ENCODE peak calls at places on chromosomes 16 and 17, in four cellular contexts. V is thoracic aorta, Y is Peyer's patch, S is fibroblast of pulmonary artery. I is an unnamed sample.

GRCh38 chr17:36463916-36464764 is 22.3 kb upstream of the ZNHIT3 start:
- DNase-seq in V (no peak), Y (no peak), S (peak), I (peak)

GRCh38 chr16:58031016-58031800 is 5.7 kb downstream of the MMP15 start:
- DNase-seq in V (no peak), Y (no peak), S (no peak), I (no peak)

GRCh38 chr17:63998721-63999679 is 849 bp downstream of the PRR29 start:
- DNase-seq in V (no peak), Y (no peak), S (no peak), I (no peak)

GRCh38 chr17:8122923-8123694 is 797 bp downstream of the HES7 start:
- DNase-seq in V (no peak), Y (no peak), S (no peak), I (peak)

GRCh38 chr16:72508196-72508595 is 336.2 kb upstream of the PMFBP1 start:
- DNase-seq in V (no peak), Y (no peak), S (peak), I (no peak)

GRCh38 chr17:20008242-20009051 is 712 bp upstream of the SPECC1 start:
- DNase-seq in V (no peak), Y (peak), S (peak), I (peak)

GRCh38 chr17:59366040-59366757 is 34.7 kb downstream of the YPEL2 start:
- DNase-seq in V (no peak), Y (no peak), S (no peak), I (peak)

GRCh38 chr17:73827627-73828241 is 183.5 kb upstream of the SDK2 start:
- DNase-seq in V (no peak), Y (no peak), S (peak), I (no peak)

GRCh38 chr17:78143214-78144145 is 2.7 kb upstream of the C17orf99 start:
- DNase-seq in V (no peak), Y (no peak), S (no peak), I (no peak)

GRCh38 chr16:4309102-4309832 is 6.6 kb upstream of the GLIS2 start:
- DNase-seq in V (no peak), Y (no peak), S (no peak), I (no peak)

GRCh38 chr17:35988164-35988563 is 1.6 kb upstream of the CCL14 start:
- DNase-seq in V (no peak), Y (no peak), S (no peak), I (no peak)

GRCh38 chr16:10332775-10333174 is 53.1 kb upstream of the ATF7IP2 start:
- DNase-seq in V (no peak), Y (no peak), S (no peak), I (no peak)

GRCh38 chr17:39923836-39924690 is 3.3 kb downstream of the ORMDL3 start:
- DNase-seq in V (no peak), Y (no peak), S (peak), I (peak)

GRCh38 chr17:80106176-80106575 is 4.8 kb downstream of the GAA start:
- DNase-seq in V (no peak), Y (no peak), S (no peak), I (no peak)

GRCh38 chr17:76513306-76513692 is 12.1 kb upstream of the RHBDF2 start:
- DNase-seq in V (no peak), Y (no peak), S (no peak), I (no peak)

GRCh38 chr17:34827008-34827407 is 134.3 kb downstream of the CCT6B start:
- DNase-seq in V (no peak), Y (no peak), S (no peak), I (no peak)

GRCh38 chr16:10622036-10622921 is 41.9 kb upstream of the EMP2 start:
- DNase-seq in V (no peak), Y (no peak), S (no peak), I (no peak)

GRCh38 chr17:81448442-81448841 is 53.2 kb downstream of the BAHCC1 start:
- DNase-seq in V (no peak), Y (no peak), S (no peak), I (no peak)

GRCh38 chr17:1577186-1577585 is 14.6 kb upstream of the PITPNA start:
- DNase-seq in V (peak), Y (peak), S (peak), I (no peak)

GRCh38 chr17:39676198-39676819 is 8.1 kb downstream of the PNMT start:
- DNase-seq in V (peak), Y (peak), S (no peak), I (no peak)

GRCh38 chr16:79334127-79334526 is 266.4 kb downstream of the MAF start:
- DNase-seq in V (no peak), Y (no peak), S (no peak), I (peak)
- TF ChIP-seq CTCF in V (no peak), Y (no peak), S (no peak), I (peak)

GRCh38 chr16:8934601-8935000 is 29.1 kb downstream of the USP7 start:
- DNase-seq in V (no peak), Y (no peak), S (no peak), I (no peak)

GRCh38 chr16:8931864-8932263 is 31.8 kb downstream of the USP7 start:
- DNase-seq in V (no peak), Y (peak), S (peak), I (peak)

GRCh38 chr16:8935989-8936388 is 27.7 kb downstream of the USP7 start:
- DNase-seq in V (no peak), Y (peak), S (no peak), I (no peak)

GRCh38 chr16:8937803-8938202 is 25.9 kb downstream of the USP7 start:
- DNase-seq in V (no peak), Y (no peak), S (no peak), I (no peak)

DNA sequence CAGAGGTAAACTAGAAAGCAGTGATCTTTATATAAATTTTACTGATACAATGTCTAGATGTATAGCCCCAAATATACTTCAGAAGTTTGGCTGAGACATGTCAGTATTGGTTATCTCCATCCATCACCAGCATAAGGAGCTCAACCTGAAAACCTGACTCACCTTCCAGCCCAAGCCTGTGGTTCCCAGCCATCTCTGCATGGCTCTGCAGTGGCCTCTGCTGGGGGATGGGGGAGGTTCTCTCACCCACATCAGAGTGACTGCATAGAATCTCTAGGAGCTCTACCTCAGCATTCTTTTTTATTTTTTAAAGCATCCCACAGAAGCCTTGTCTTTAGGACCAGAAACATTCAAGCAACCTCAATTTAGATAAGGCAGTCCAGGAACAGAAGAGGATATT is 27.3 kb downstream of the USP7 start:
- DNase-seq in V (no peak), Y (peak), S (no peak), I (peak)
- TF ChIP-seq CTCF in V (no peak), Y (no peak), S (peak), I (peak)

DNA sequence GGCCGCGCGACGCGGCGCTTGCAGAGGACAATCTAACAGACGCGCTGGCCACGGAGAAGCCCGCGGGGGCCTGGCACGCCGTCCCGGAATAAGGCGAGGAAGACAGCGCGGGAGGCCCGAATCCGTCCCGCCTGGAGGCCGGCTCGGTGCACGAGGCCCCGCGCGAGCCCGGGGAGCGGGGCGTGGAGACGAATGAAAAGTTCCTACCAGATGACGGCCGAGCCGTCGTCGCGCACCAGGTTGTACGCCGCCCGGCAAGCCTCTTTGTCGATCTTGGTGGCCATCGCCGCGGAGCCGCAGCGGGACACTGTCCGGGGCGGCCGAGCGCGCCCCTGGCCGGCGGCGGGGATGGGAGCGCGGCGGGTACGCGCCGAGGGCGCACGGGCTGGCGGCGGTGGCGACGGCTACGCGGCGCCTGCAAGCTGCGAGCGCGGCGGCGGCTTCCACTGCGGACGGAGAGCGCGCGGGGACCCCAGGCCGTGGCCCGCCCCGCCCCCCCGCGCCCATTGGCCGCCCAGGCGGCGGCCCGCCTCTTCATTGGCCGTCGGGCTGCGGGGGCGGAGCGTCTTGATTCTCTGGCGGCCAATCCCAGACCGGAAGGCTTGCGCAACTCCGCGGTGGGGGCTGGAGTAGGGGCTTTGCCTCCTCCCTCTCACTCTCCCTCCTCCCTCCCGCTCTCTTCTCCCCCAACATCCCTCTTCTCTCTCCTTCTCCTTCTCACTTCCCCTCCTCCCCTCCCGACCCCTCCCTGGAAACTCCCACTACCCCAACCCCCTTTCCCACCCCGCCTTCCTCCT is at the start of gene COTL1:
- DNase-seq in V (peak), Y (peak), S (peak), I (peak)
- TF ChIP-seq CTCF in V (no peak), Y (no peak), S (no peak), I (no peak)

GRCh38 chr16:50593410-50594139 is 45.4 kb downstream of the NKD1 start:
- DNase-seq in V (no peak), Y (no peak), S (peak), I (peak)
- TF ChIP-seq CTCF in V (no peak), Y (no peak), S (peak), I (peak)

DNA sequence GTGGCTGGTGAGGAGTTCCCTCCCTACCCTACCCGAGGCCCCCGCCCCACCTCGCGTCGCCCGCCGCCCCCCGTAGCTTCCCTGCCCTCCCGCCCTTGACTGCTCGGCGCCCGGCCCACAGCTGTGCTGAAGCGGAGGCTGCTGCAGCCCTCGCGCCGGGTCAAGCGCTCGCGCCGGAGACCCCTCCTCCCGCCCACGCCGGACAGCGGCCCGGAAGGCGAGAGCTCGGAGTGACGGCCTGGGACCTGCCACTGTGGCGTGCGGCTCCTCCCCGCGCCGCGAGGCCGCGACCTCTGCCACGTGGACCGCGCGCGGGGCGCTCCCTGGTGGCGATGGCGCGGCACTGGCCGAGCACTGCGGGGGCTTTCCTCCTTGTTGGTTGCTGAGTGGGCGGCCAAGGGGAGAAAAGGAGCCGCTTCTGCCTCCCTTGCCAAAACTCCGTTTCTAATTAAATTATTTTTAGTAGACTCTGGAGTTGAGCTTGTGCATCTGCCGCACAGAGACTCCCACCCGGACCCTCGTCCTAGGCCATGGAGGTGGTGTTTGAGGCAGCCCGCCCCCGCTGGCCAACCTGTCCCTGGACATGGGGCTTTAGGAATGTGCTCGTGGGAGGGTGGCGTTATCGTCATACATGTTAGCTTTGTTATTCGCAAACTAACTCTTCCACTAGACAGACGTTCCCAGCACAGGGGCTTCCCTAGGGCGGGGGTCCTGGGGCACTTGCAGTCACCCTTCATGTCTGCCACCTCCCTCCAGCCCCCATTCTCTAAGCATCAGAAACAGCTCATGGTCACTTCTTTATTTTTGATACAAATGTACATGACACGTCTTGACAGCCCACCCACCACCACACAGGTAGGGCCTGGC is 4.4 kb downstream of the TP53I13 start:
- DNase-seq in V (no peak), Y (peak), S (peak), I (peak)
- TF ChIP-seq CTCF in V (peak), Y (peak), S (peak), I (peak)

DNA sequence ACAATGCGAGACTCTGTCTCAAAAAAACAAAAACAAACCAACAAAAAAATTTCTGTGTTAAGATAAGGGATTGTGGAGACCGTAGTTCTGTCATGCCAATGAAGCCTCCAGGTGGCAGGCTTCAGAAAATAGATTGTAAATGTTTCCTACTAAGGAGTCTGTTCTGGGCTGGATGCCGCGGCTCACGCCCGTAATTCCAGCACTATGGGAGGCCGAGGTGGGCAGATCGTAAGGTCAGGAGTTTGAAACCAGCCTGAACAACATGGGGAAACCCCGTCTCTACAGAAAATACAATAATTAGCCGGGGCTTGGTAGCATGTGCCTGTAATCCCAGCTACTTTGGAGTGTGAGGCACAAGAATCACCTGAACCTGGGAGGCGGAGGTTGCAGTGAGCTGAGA is 4.4 kb upstream of the SNX29 start:
- DNase-seq in V (no peak), Y (no peak), S (peak), I (no peak)
- TF ChIP-seq CTCF in V (no peak), Y (no peak), S (peak), I (no peak)

GRCh38 chr17:42997984-42998938 is at the start of gene RPL27:
- DNase-seq in V (peak), Y (peak), S (peak), I (peak)

GRCh38 chr17:42999003-42999525 is 845 bp downstream of the RPL27 start:
- DNase-seq in V (no peak), Y (no peak), S (no peak), I (no peak)

GRCh38 chr17:43006639-43007551 is at the start of gene IFI35:
- DNase-seq in V (no peak), Y (peak), S (peak), I (peak)

DNA sequence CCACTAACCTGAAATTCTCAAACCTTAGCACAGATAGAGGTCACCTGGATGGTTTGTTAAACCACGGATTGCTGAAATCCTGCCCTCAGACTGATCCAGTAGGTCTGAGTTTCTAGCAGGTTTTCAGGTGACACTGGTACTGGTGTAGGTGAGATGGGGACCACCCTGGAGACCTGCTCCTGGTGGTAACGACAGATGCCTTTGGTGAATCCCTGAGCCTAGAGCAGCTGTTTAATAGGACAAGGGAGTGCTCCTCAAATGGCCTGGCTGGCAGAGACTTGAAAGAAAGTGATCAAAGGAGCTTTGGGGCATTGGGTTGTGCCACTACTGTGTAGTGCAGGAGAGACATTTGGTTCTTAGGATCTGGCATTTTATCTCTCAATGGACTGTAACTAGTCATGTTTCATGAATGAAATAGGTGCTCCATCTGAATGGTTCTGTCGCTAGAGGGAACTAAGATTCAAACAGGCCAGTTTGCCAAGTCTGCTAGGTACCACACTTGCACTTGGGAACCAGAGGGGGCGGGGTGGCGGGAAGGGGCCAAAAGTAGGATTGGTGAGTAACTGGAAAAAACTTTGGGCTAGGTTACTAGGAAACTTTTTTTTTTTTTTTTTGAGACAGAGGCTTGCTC is 2.9 kb upstream of the IFI35 start:
- DNase-seq in V (no peak), Y (no peak), S (no peak), I (no peak)
- TF ChIP-seq CTCF in V (no peak), Y (no peak), S (no peak), I (no peak)

GRCh38 chr17:17433260-17433659 is 43.5 kb upstream of the MED9 start:
- DNase-seq in V (no peak), Y (no peak), S (peak), I (no peak)

GRCh38 chr17:17434477-17434876 is 42.3 kb upstream of the MED9 start:
- DNase-seq in V (no peak), Y (no peak), S (no peak), I (no peak)

GRCh38 chr17:17437461-17437860 is 39.3 kb upstream of the MED9 start:
- DNase-seq in V (no peak), Y (no peak), S (no peak), I (no peak)

GRCh38 chr17:17437893-17438292 is 38.9 kb upstream of the MED9 start:
- DNase-seq in V (no peak), Y (no peak), S (no peak), I (no peak)

GRCh38 chr17:17435323-17435722 is 41.5 kb upstream of the MED9 start:
- DNase-seq in V (no peak), Y (no peak), S (peak), I (peak)
- TF ChIP-seq CTCF in V (no peak), Y (no peak), S (peak), I (no peak)

GRCh38 chr17:68292689-68293040 is 1.4 kb downstream of the ARSG start:
- DNase-seq in V (no peak), Y (no peak), S (no peak), I (no peak)
- TF ChIP-seq CTCF in V (no peak), Y (no peak), S (no peak), I (no peak)

GRCh38 chr16:27690604-27691003 is 140.7 kb downstream of the KATNIP start:
- DNase-seq in V (no peak), Y (no peak), S (peak), I (peak)
- TF ChIP-seq CTCF in V (peak), Y (no peak), S (peak), I (peak)

I was measured in nephron progenitor cell.